ENCODE peak calls at places on chromosomes 2 and 18, in five cellular contexts. H is dorsolateral prefrontal cortex, D is endodermal cell, F is heart right ventricle, V is ovary. C is an unnamed sample.

GRCh38 chr18:31723998-31724711 is 36.5 kb downstream of the SLC25A52 start:
- DNase-seq in H (peak), D (no peak), F (peak), V (peak), C (peak)

GRCh38 chr18:7590800-7591560 is 23.9 kb downstream of the PTPRM start:
- DNase-seq in H (no peak), D (no peak), F (no peak), V (no peak), C (no peak)

GRCh38 chr2:145095641-145096435 is 575.9 kb upstream of the ZEB2 start:
- DNase-seq in H (no peak), D (no peak), F (no peak), V (no peak), C (no peak)

GRCh38 chr2:56448999-56449431 is 265.2 kb downstream of the CCDC85A start:
- DNase-seq in H (no peak), D (no peak), F (no peak), V (no peak), C (peak)

GRCh38 chr2:143700865-143701264 is 571.6 kb downstream of the ARHGAP15 start:
- DNase-seq in H (no peak), D (no peak), F (no peak), V (no peak), C (no peak)

GRCh38 chr2:70565039-70565731 is 11.6 kb upstream of the TGFA start:
- DNase-seq in H (peak), D (no peak), F (no peak), V (no peak), C (no peak)

GRCh38 chr2:73020657-73021370 is 50.7 kb downstream of the SFXN5 start:
- DNase-seq in H (no peak), D (no peak), F (no peak), V (no peak), C (no peak)

GRCh38 chr2:119693967-119694366 is 15.0 kb downstream of the TMEM177 start:
- DNase-seq in H (no peak), D (no peak), F (no peak), V (no peak), C (no peak)

GRCh38 chr18:75811156-75811555 is 383.7 kb upstream of the SMIM21 start:
- DNase-seq in H (no peak), D (no peak), F (no peak), V (no peak), C (no peak)

GRCh38 chr18:23872701-23873550 is 141.6 kb upstream of the TTC39C start:
- DNase-seq in H (no peak), D (peak), F (no peak), V (no peak), C (peak)

GRCh38 chr2:219001577-219002394 is 8.6 kb upstream of the CRYBA2 start:
- DNase-seq in H (no peak), D (peak), F (no peak), V (no peak), C (peak)

DNA sequence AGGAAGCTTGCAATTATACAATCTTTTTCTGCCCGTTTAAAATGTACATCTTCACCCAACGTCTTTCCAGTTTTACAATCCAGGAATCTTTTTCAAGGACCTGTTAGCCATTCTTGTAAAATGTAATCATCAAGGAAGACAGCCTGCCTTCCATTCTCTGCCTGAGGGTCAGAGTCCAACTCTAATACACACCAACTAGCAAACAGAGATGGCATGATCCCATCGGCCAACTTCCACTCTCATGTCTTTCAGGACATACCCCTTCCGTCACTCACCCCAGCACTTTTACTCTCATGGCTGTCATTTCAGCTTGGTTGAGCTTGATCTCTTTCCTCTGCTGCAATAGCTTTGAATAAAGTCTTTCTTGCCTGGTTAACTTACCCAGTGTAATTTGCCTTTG is 172.5 kb upstream of the NETO1 start:
- DNase-seq in H (no peak), D (no peak), F (no peak), V (no peak), C (no peak)
- H3K27ac ChIP-seq in H (no peak), D (no peak), F (no peak), V (no peak), C (no peak)

GRCh38 chr2:7427293-7428060 is 510.3 kb downstream of the RNF144A start:
- DNase-seq in H (no peak), D (peak), F (no peak), V (no peak), C (no peak)
- H3K27ac ChIP-seq in H (no peak), D (no peak), F (no peak), V (no peak), C (no peak)

GRCh38 chr2:179049203-179049545 is 763 bp downstream of the CCDC141 start:
- DNase-seq in H (no peak), D (no peak), F (no peak), V (no peak), C (no peak)
- H3K27ac ChIP-seq in H (no peak), D (no peak), F (peak), V (no peak), C (no peak)

GRCh38 chr2:241559489-241560180 is 1.1 kb downstream of the BOK start:
- DNase-seq in H (peak), D (peak), F (no peak), V (peak), C (peak)
- H3K27ac ChIP-seq in H (peak), D (no peak), F (peak), V (peak), C (peak)

GRCh38 chr18:13178976-13179375 is 39.6 kb upstream of the LDLRAD4 start:
- DNase-seq in H (no peak), D (no peak), F (no peak), V (no peak), C (no peak)
- H3K27ac ChIP-seq in H (no peak), D (no peak), F (no peak), V (no peak), C (no peak)

DNA sequence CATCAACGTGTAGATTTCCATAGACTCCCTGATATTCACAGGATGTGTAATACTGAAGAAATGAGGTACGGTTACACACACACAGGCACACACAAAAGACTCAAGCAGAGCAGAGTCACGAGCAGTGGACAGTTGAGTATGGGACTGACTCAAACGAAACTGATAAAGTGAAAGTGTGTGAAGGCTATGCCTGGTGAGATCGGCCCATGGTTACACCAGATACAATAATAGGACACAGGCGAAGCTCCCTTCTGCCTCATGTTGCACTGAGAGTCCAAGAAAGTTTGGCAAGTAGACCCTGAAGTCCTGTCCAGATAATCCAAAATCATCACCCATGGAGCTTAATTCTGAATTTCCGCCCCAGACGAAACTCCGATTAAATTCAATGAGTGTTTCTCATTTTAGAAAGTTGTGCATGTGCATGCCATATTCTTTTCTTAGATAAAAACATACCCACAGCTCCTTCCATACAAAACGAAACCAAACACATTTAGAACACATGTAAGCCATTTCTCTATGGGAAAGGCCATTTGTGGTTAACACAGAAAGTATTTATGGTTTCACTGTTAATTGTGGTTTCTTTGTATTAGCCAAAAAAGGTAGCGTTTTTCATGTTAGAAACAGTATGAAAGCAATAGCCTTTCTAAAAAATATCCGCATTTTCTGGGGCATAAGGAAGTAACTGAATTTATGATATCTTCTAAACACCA is 567.7 kb downstream of the PLCL1 start:
- DNase-seq in H (no peak), D (no peak), F (no peak), V (no peak), C (no peak)
- H3K27ac ChIP-seq in H (peak), D (no peak), F (no peak), V (no peak), C (no peak)

GRCh38 chr2:39120771-39121522 is at the start of gene SOS1:
- DNase-seq in H (peak), D (peak), F (peak), V (peak), C (peak)

GRCh38 chr2:39120521-39120770 is 405 bp downstream of the SOS1 start:
- DNase-seq in H (no peak), D (no peak), F (no peak), V (no peak), C (no peak)

GRCh38 chr2:39121523-39122063 is 742 bp upstream of the SOS1 start:
- DNase-seq in H (no peak), D (no peak), F (no peak), V (no peak), C (no peak)

GRCh38 chr2:39118786-39119499 is 1.9 kb downstream of the SOS1 start:
- DNase-seq in H (no peak), D (no peak), F (no peak), V (no peak), C (no peak)

GRCh38 chr2:39119732-39120520 is 925 bp downstream of the SOS1 start:
- DNase-seq in H (no peak), D (peak), F (peak), V (peak), C (peak)
- H3K27ac ChIP-seq in H (peak), D (peak), F (peak), V (peak), C (peak)

GRCh38 chr2:14866953-14867352 is 234.4 kb downstream of the LRATD1 start:
- DNase-seq in H (no peak), D (no peak), F (no peak), V (no peak), C (no peak)
- H3K27ac ChIP-seq in H (no peak), D (no peak), F (no peak), V (no peak), C (no peak)

DNA sequence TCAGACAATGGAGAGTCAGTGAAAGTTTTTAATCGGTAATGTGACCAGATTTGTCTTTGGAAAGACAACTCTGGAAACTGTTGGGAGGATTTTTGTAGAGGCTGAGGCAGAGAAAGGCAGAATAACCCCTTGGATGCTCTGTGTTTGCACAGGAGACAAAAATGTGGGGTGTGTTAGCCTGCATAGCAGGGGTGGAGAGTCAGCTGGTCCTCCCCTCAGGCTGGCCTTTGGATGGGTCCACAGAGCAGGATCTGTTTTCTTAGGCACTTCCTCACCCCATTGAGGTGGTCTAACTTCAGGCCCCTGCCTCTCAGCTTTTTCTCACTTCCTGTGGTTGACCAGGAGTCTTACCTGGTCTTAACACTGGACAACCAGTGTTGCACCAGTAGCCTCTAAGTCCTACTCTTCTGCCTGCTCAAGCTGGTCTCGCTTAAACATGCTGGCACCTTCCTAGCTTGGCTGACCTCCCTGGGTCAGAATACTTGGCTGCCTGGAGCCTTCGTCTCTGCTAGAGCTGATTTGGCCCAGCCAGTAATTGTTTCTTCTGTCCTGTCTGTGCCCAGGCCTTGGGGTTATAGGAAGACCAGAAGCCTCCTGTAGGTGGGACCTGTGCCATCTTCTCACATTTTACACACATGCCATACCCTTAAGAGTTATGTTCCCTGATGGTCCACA is 259.8 kb upstream of the RASGRP3 start:
- DNase-seq in H (no peak), D (no peak), F (peak), V (peak), C (peak)
- H3K27ac ChIP-seq in H (no peak), D (no peak), F (no peak), V (no peak), C (no peak)

GRCh38 chr18:474416-474815 is 26.1 kb downstream of the COLEC12 start:
- DNase-seq in H (no peak), D (no peak), F (no peak), V (no peak), C (no peak)
- H3K27ac ChIP-seq in H (no peak), D (no peak), F (no peak), V (no peak), C (no peak)

C was measured in kidney.